ENCODE peak calls at places on chromosome 14, in eight cellular contexts. E, X, M, Q, D, A, C and F are unnamed samples.
A peak's percentile ranks its signal among the peaks of the same experiment; 100 is the strongest.

GRCh38 chr14:30034049-30034635 is 106.5 kb upstream of the PRKD1 start:
- DNase-seq in Q (no peak), E (no peak), C (no peak), M (no peak), A (no peak), X (no peak), D (no peak), F (no peak)

GRCh38 chr14:32472512-32473472 is 143.7 kb downstream of the AKAP6 start:
- DNase-seq in X (no peak), Q (no peak), A (peak; percentile 6), C (no peak), E (no peak), D (no peak), M (peak; percentile 79), F (no peak)

GRCh38 chr14:33782923-33783322 is 168.0 kb downstream of the EGLN3 start:
- DNase-seq in M (no peak), X (no peak), A (no peak), D (peak; percentile 20), E (no peak), C (no peak), Q (no peak), F (no peak)

GRCh38 chr14:95291859-95292542 is 27.7 kb downstream of the CLMN start:
- DNase-seq in X (peak; percentile 55), E (no peak), M (peak; percentile 78), Q (no peak), C (peak; percentile 66), A (peak; percentile 50), D (no peak), F (no peak)

GRCh38 chr14:64235652-64236640 is 58.2 kb downstream of the ESR2 start:
- DNase-seq in C (no peak), E (no peak), Q (no peak), X (no peak), M (no peak), A (no peak), D (no peak), F (no peak)

GRCh38 chr14:72830786-72831583 is 62.9 kb downstream of the DPF3 start:
- DNase-seq in M (no peak), Q (no peak), E (no peak), C (no peak), X (no peak), D (peak; percentile 21), A (no peak), F (no peak)

GRCh38 chr14:51865953-51866747 is 5.7 kb downstream of the GNG2 start:
- DNase-seq in D (no peak), X (no peak), Q (no peak), M (no peak), C (no peak), A (no peak), E (no peak), F (no peak)

GRCh38 chr14:104361101-104361591 is 218.4 kb upstream of the C14orf180 start:
- DNase-seq in M (peak; percentile 30), D (no peak), Q (no peak), C (peak; percentile 11), A (no peak), E (no peak), X (no peak), F (no peak)

GRCh38 chr14:23929822-23930294 is 23.7 kb upstream of the DHRS4 start:
- DNase-seq in C (peak; percentile 83), Q (peak; percentile 92), E (peak; percentile 83), D (peak; percentile 90), A (peak; percentile 68), X (peak; percentile 98), M (peak; percentile 83), F (peak; percentile 76)

GRCh38 chr14:101823511-101824120 is 62.1 kb downstream of the PPP2R5C start:
- DNase-seq in C (no peak), Q (no peak), M (no peak), X (no peak), A (no peak), E (no peak), D (no peak), F (peak; percentile 58)

GRCh38 chr14:83779266-83779665 is 1750.7 kb upstream of the FLRT2 start:
- DNase-seq in E (no peak), M (no peak), D (no peak), A (no peak), C (no peak), X (no peak), Q (no peak), F (no peak)

GRCh38 chr14:91009501-91010152 is 50.8 kb downstream of the RPS6KA5 start:
- DNase-seq in D (no peak), A (no peak), M (no peak), Q (no peak), E (no peak), C (no peak), X (no peak), F (no peak)

GRCh38 chr14:23631702-23632460 is 4.3 kb upstream of the DHRS2 start:
- DNase-seq in X (peak; percentile 27), Q (peak; percentile 87), E (peak; percentile 86), C (peak; percentile 63), D (peak; percentile 89), M (peak; percentile 85), A (peak; percentile 73), F (peak; percentile 76)

GRCh38 chr14:94936901-94937321 is 167.0 kb upstream of the GSC start:
- DNase-seq in E (no peak), C (no peak), X (no peak), A (no peak), Q (no peak), M (no peak), D (peak; percentile 17), F (no peak)

GRCh38 chr14:103504991-103505565 is 17.6 kb downstream of the CKB start:
- DNase-seq in Q (no peak), C (no peak), D (no peak), X (no peak), M (no peak), A (peak; percentile 21), E (no peak), F (no peak)

GRCh38 chr14:104830781-104831180 is 29.9 kb downstream of the ZBTB42 start:
- DNase-seq in M (no peak), A (no peak), Q (no peak), E (no peak), X (no peak), D (no peak), C (no peak), F (no peak)

GRCh38 chr14:71400821-71401447 is 493.7 kb downstream of the PCNX1 start:
- DNase-seq in D (no peak), X (no peak), M (no peak), C (no peak), Q (no peak), A (no peak), E (no peak), F (no peak)

GRCh38 chr14:56145965-56146364 is 27.8 kb downstream of the PELI2 start:
- DNase-seq in A (peak; percentile 14), M (no peak), X (no peak), Q (no peak), C (no peak), E (no peak), D (no peak), F (no peak)

GRCh38 chr14:38808734-38809455 is 294.1 kb downstream of the SEC23A start:
- DNase-seq in X (no peak), A (peak; percentile 2), C (no peak), M (no peak), Q (no peak), E (no peak), D (no peak), F (no peak)

GRCh38 chr14:99729991-99730875 is 46.1 kb downstream of the CYP46A1 start:
- DNase-seq in X (peak; percentile 63), D (peak; percentile 98), Q (peak; percentile 98), E (peak; percentile 95), C (peak; percentile 87), A (peak; percentile 65), M (peak; percentile 78), F (peak; percentile 77)

GRCh38 chr14:85247071-85247470 is 282.9 kb upstream of the FLRT2 start:
- DNase-seq in C (no peak), Q (no peak), X (no peak), M (no peak), D (no peak), A (no peak), E (no peak), F (no peak)

DNA sequence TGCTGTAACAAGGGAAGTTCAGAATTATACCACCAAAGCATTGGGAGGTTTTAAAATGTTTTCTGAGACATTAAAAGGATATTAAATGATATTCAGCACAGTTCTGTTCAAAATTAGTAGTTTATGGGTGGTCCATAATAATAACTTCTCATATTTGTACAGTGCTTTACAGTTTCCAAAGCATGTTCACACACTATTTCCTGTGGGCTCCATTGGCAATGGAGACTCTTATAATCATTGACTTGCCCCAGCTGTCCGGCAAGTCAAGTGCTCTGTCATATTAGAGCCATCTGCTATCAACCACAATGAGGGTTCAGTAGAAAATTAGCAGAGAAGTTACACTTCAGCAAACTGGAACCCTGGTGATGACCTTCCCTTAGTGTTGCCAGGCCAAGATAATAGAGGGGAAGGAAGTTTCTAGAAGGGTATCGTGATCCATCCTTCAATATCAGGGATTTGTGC is 526.6 kb upstream of the CCDC196 start:
- DNase-seq in A (no peak), E (no peak), X (no peak), M (no peak), Q (no peak), D (no peak), C (no peak), F (no peak)
- TF ChIP-seq CTCF in A (peak; percentile 18), E (no peak), X (no peak), M (no peak), Q (peak; percentile 44), D (no peak), C (no peak), F (peak; percentile 38)

GRCh38 chr14:25406818-25407217 is 356.9 kb upstream of the STXBP6 start:
- DNase-seq in D (peak; percentile 53), C (peak; percentile 14), E (no peak), A (peak; percentile 49), X (no peak), Q (peak; percentile 36), M (no peak), F (no peak)
- TF ChIP-seq CTCF in D (peak; percentile 62), C (peak; percentile 53), E (peak; percentile 46), A (peak; percentile 13), X (no peak), Q (peak; percentile 71), M (peak; percentile 15), F (no peak)

GRCh38 chr14:26138764-26139445 is 458.9 kb downstream of the NOVA1 start:
- DNase-seq in D (no peak), E (no peak), C (no peak), X (no peak), Q (no peak), M (no peak), A (peak; percentile 25), F (no peak)

GRCh38 chr14:26132061-26132460 is 465.8 kb downstream of the NOVA1 start:
- DNase-seq in D (no peak), C (no peak), A (no peak), M (no peak), X (no peak), Q (no peak), E (no peak), F (no peak)

GRCh38 chr14:26137161-26137560 is 460.7 kb downstream of the NOVA1 start:
- DNase-seq in M (no peak), X (no peak), A (no peak), E (no peak), C (no peak), Q (no peak), D (peak; percentile 2), F (no peak)
- TF ChIP-seq CTCF in M (no peak), X (no peak), A (no peak), E (peak; percentile 45), C (peak; percentile 30), Q (peak; percentile 52), D (no peak), F (no peak)

DNA sequence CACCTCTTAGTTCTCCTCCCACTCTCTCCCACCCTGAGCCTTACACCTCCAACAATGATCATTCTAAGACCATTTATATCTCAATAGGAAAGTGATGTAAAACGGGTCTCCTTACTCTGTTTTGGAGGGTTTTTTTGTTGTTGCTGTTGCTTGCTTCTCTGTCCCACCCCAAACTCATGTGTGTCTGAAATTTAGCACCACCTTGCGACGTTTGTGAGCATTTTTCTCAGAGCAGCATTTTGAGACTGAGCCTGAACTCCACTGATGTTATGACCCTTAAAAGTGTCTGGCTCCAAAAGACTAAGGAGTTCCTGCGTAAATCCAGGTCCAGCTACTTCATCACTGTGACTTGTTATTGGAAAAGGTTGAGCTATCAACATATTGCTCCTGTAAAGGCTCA is 155.0 kb downstream of the DAD1 start:
- DNase-seq in Q (no peak), A (no peak), X (no peak), M (no peak), C (no peak), E (no peak), D (no peak), F (no peak)
- TF ChIP-seq CTCF in Q (peak; percentile 14), A (no peak), X (no peak), M (no peak), C (peak; percentile 34), E (no peak), D (no peak), F (no peak)